ENCODE peak calls at places on chromosomes 4 and X, in four cellular contexts. E is NCI-H82; L is activated naive CD4-positive, alpha-beta T cell treated with anti-CD3 and anti-CD28 coated beads for 36 hours; D is non-pigmented ciliary epithelial cell. P is an unnamed sample.

GRCh38 chrX:68982476-68982875 is 153.7 kb downstream of the EFNB1 start:
- DNase-seq in E (no peak), L (no peak), D (no peak), P (no peak)

GRCh38 chrX:127884921-127885320 is 167.3 kb downstream of the ACTRT1 start:
- DNase-seq in E (no peak), D (no peak), L (no peak), P (no peak)

GRCh38 chr4:170652571-170652970 is 562.8 kb upstream of the AADAT start:
- DNase-seq in L (no peak), E (no peak), D (no peak), P (no peak)

GRCh38 chr4:183517781-183518180 is 12.9 kb downstream of the ING2 start:
- DNase-seq in D (no peak), L (no peak), E (peak), P (peak)

GRCh38 chrX:133254666-133255065 is 36.5 kb upstream of the TFDP3 start:
- DNase-seq in D (peak), E (no peak), L (no peak), P (no peak)

GRCh38 chr4:166277406-166277805 is 404.4 kb downstream of the TLL1 start:
- DNase-seq in D (no peak), L (no peak), E (no peak), P (no peak)

GRCh38 chr4:189912170-189912569 is 28.5 kb upstream of the FRG1 start:
- DNase-seq in E (no peak), L (no peak), D (no peak), P (no peak)

GRCh38 chr4:157994863-157995262 is 178.0 kb downstream of the GASK1B start:
- DNase-seq in E (no peak), L (no peak), D (no peak), P (peak)

GRCh38 chr4:60133414-60133813 is 1066.7 kb upstream of the ADGRL3 start:
- DNase-seq in D (peak), L (no peak), E (no peak), P (no peak)

GRCh38 chr4:78293348-78293747 is 236.2 kb downstream of the FRAS1 start:
- DNase-seq in E (no peak), L (no peak), D (no peak), P (no peak)

GRCh38 chr4:35520059-35520458 is 724.3 kb downstream of the ARAP2 start:
- DNase-seq in L (no peak), E (no peak), D (no peak), P (peak)

GRCh38 chr4:102439835-102440234 is 61.3 kb upstream of the NFKB1 start:
- DNase-seq in E (no peak), D (peak), L (no peak), P (no peak)

GRCh38 chr4:79949186-79949585 is 123.8 kb downstream of the ANTXR2 start:
- DNase-seq in D (no peak), E (peak), L (no peak), P (peak)

GRCh38 chr4:116880625-116881024 is 204.8 kb downstream of the TRAM1L1 start:
- DNase-seq in D (no peak), E (no peak), L (no peak), P (no peak)

GRCh38 chr4:7348946-7349900 is 85.5 kb downstream of the PSAPL1 start:
- DNase-seq in E (no peak), D (no peak), L (no peak), P (peak)

GRCh38 chr4:99002274-99002673 is 6.8 kb downstream of the METAP1 start:
- DNase-seq in D (no peak), L (no peak), E (no peak), P (no peak)

GRCh38 chrX:23694606-23695005 is 27.3 kb downstream of the PRDX4 start:
- DNase-seq in L (peak), E (peak), D (peak), P (peak)

GRCh38 chr4:147535161-147535560 is 54.3 kb downstream of the EDNRA start:
- DNase-seq in E (no peak), L (no peak), D (no peak), P (no peak)

GRCh38 chr4:110190249-110190648 is 8.2 kb downstream of the ELOVL6 start:
- DNase-seq in E (no peak), L (no peak), D (no peak), P (no peak)

GRCh38 chrX:103640401-103641155 is 11.8 kb downstream of the TCEAL1 start:
- DNase-seq in E (no peak), L (no peak), D (no peak), P (no peak)

GRCh38 chrX:10450229-10450958 is 170.0 kb downstream of the MID1 start:
- DNase-seq in D (peak), E (no peak), L (no peak), P (no peak)

GRCh38 chr4:1126506-1126905 is 13.1 kb upstream of the RNF212 start:
- DNase-seq in L (no peak), E (no peak), D (no peak), P (no peak)

GRCh38 chrX:71181558-71181909 is 36.9 kb downstream of the NLGN3 start:
- DNase-seq in D (no peak), E (no peak), L (peak), P (peak)

GRCh38 chr4:156388826-156389225 is 435.2 kb upstream of the CTSO start:
- DNase-seq in D (peak), L (no peak), E (no peak), P (no peak)

GRCh38 chr4:107449611-107450369 is 270.2 kb downstream of the PAPSS1 start:
- DNase-seq in E (no peak), D (no peak), L (no peak), P (no peak)

P was measured in NCI-H69.